ENCODE peak calls at places on chromosomes 12 and 14, in nine cellular contexts. G is GM04504; B is mesendoderm; W is epithelial cell of proximal tubule; P is NCI-H526 treated with DMSO at 0.1 percent for 48 hours; S is naive thymus-derived CD8-positive, alpha-beta T cell; C is psoas muscle; M is esophagus muscularis mucosa; V is HepG2. A is an unnamed sample.

GRCh38 chr14:100612879-100613455 is 25.8 kb upstream of the BEGAIN start:
- DNase-seq in S (no peak), M (no peak), C (no peak), B (no peak), G (no peak), W (no peak), V (no peak), P (no peak), A (no peak)

GRCh38 chr14:36383674-36384421 is 63.4 kb upstream of the MBIP start:
- DNase-seq in S (no peak), G (no peak), B (no peak), V (no peak), W (no peak), M (no peak), P (no peak), C (peak; percentile 85), A (peak; percentile 81)

GRCh38 chr14:105212541-105213305 is 31.6 kb upstream of the NUDT14 start:
- DNase-seq in G (no peak), P (no peak), B (no peak), M (no peak), C (no peak), V (no peak), W (no peak), S (no peak), A (no peak)

GRCh38 chr14:73188501-73188903 is 48.8 kb upstream of the PAPLN start:
- DNase-seq in S (no peak), V (no peak), M (no peak), B (no peak), P (no peak), G (peak; percentile 28), W (peak; percentile 36), C (peak; percentile 69), A (no peak)

GRCh38 chr12:124909831-124910560 is 4.5 kb downstream of the UBC start:
- DNase-seq in M (no peak), P (no peak), G (no peak), C (no peak), V (no peak), S (no peak), W (peak; percentile 61), B (no peak), A (no peak)

GRCh38 chr12:14239350-14239934 is 126.0 kb upstream of the ATF7IP start:
- DNase-seq in G (no peak), W (no peak), B (peak; percentile 94), V (peak; percentile 85), P (peak; percentile 64), C (no peak), M (no peak), S (no peak), A (no peak)

GRCh38 chr14:69865701-69866365 is 13.4 kb upstream of the SMOC1 start:
- DNase-seq in C (no peak), B (no peak), P (no peak), V (no peak), G (no peak), W (no peak), S (no peak), M (no peak), A (no peak)

GRCh38 chr14:61321385-61322010 is at the start of gene PRKCH:
- DNase-seq in M (no peak), W (no peak), C (peak; percentile 85), S (peak; percentile 85), P (peak; percentile 26), G (no peak), V (peak; percentile 11), B (peak; percentile 89), A (no peak)

GRCh38 chr14:77883479-77884238 is 83.8 kb downstream of the ADCK1 start:
- DNase-seq in P (no peak), V (no peak), G (no peak), B (peak; percentile 25), M (no peak), S (no peak), W (no peak), C (peak; percentile 34), A (no peak)

GRCh38 chr12:94173660-94174265 is 25.4 kb downstream of the PLXNC1 start:
- DNase-seq in G (no peak), B (no peak), W (no peak), S (no peak), V (no peak), P (no peak), M (no peak), C (no peak), A (no peak)